ENCODE peak calls at places on chromosome 1, in seven cellular contexts. J is MM.1S, W is mammary epithelial cell, Z is fibroblast of lung, T is PC-9, C is endothelial cell of umbilical vein, B is keratinocyte. Y is an unnamed sample. For H4K20me1 and H3K27me3, the result is how much of the 10 kb centered on the place peaks cover.

GRCh38 chr1:60265560-60266535 is 192.3 kb upstream of the C1orf87 start:
- DNase-seq in J (no peak), W (peak), Z (peak), T (peak), C (no peak), B (no peak), Y (no peak)

GRCh38 chr1:6353948-6354658 is 39.5 kb downstream of the ACOT7 start:
- DNase-seq in J (no peak), W (no peak), Z (peak), T (no peak), C (no peak), B (no peak), Y (no peak)

GRCh38 chr1:153565529-153566374 is at the start of gene S100A2:
- DNase-seq in J (no peak), W (peak), Z (peak), T (peak), C (peak), B (peak), Y (no peak)

GRCh38 chr1:248366609-248367008 is 5.1 kb downstream of the OR2T4 start:
- DNase-seq in J (peak), W (no peak), Z (no peak), T (no peak), C (no peak), B (no peak), Y (no peak)

GRCh38 chr1:205975387-205975998 is 27.7 kb downstream of the RAB7B start:
- DNase-seq in J (no peak), W (no peak), Z (no peak), T (peak), C (no peak), B (no peak), Y (no peak)

GRCh38 chr1:41917051-41917530 is 1.6 kb downstream of the HIVEP3 start:
- DNase-seq in J (no peak), W (no peak), Z (no peak), T (no peak), C (no peak), B (no peak), Y (peak)

GRCh38 chr1:39331647-39332046 is 127.2 kb downstream of the MACF1 start:
- DNase-seq in J (no peak), W (no peak), Z (no peak), T (no peak), C (no peak), B (no peak), Y (no peak)

GRCh38 chr1:115331531-115332331 is 6.3 kb downstream of the NGF start:
- DNase-seq in J (no peak), W (no peak), Z (peak), T (no peak), C (no peak), B (no peak), Y (no peak)

GRCh38 chr1:226797151-226797550 is 58.1 kb upstream of the ITPKB start:
- DNase-seq in J (no peak), W (no peak), Z (no peak), T (no peak), C (no peak), B (no peak), Y (no peak)

GRCh38 chr1:201552941-201553341 is 14.0 kb downstream of the NAV1 start:
- DNase-seq in J (no peak), W (peak), Z (no peak), T (no peak), C (no peak), B (no peak), Y (no peak)

GRCh38 chr1:113758631-113759340 is 500 bp downstream of the PHTF1 start:
- DNase-seq in J (peak), W (peak), Z (peak), T (peak), C (peak), B (no peak), Y (peak)

GRCh38 chr1:167344605-167345385 is 124.1 kb downstream of the POU2F1 start:
- DNase-seq in J (no peak), W (no peak), Z (peak), T (no peak), C (no peak), B (no peak), Y (no peak)

GRCh38 chr1:218080818-218081217 is 204.3 kb upstream of the RRP15 start:
- DNase-seq in J (no peak), W (no peak), Z (no peak), T (no peak), C (no peak), B (no peak), Y (no peak)

GRCh38 chr1:78072216-78072615 is 26.4 kb downstream of the GIPC2 start:
- DNase-seq in J (no peak), W (no peak), Z (no peak), T (no peak), C (no peak), B (no peak), Y (no peak)

GRCh38 chr1:219296430-219296850 is 122.8 kb downstream of the LYPLAL1 start:
- DNase-seq in J (no peak), W (no peak), Z (peak), T (no peak), C (no peak), B (no peak), Y (no peak)

GRCh38 chr1:71081697-71082080 is 854 bp upstream of the ZRANB2 start:
- DNase-seq in J (no peak), W (no peak), Z (no peak), T (no peak), C (no peak), B (no peak), Y (no peak)

GRCh38 chr1:226712779-226713420 is 26.2 kb downstream of the ITPKB start:
- DNase-seq in J (peak), W (no peak), Z (no peak), T (no peak), C (no peak), B (no peak), Y (no peak)

GRCh38 chr1:164695956-164696665 is 137.1 kb downstream of the PBX1 start:
- DNase-seq in J (no peak), W (peak), Z (peak), T (no peak), C (no peak), B (no peak), Y (no peak)

GRCh38 chr1:11898831-11899467 is 27.3 kb downstream of the KIAA2013 start:
- DNase-seq in J (no peak), W (no peak), Z (no peak), T (no peak), C (no peak), B (no peak), Y (no peak)

GRCh38 chr1:116712510-116712909 is 41.7 kb upstream of the CD2 start:
- DNase-seq in J (no peak), W (no peak), Z (no peak), T (no peak), C (no peak), B (no peak), Y (no peak)

DNA sequence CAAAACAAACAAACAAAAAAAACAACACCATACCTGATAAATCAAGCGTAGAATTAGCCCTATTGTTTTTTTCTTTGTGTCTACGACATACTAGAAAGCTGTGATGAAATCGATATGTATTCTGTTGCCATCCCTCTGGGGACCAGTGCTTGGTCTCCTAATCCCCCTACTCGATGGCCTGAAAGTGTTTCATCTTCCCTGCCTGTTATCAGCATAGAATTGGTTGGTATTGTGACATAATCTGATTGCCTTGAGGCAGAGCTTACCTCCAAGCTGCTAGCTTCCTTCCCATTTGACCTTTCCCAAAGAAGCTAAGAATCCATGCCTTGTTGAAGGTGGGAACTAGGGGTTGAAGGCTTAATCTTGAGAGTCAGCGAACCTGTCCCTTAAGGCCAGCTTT is 40.7 kb upstream of the PIGV start:
- DNase-seq in J (no peak), W (no peak), Z (no peak), T (no peak), C (no peak), B (no peak), Y (no peak)
- H4K20me1 ChIP-seq in J (under half), W (under half), Z (under half), T (under half), C (under half), B (under half), Y (half or more)

DNA sequence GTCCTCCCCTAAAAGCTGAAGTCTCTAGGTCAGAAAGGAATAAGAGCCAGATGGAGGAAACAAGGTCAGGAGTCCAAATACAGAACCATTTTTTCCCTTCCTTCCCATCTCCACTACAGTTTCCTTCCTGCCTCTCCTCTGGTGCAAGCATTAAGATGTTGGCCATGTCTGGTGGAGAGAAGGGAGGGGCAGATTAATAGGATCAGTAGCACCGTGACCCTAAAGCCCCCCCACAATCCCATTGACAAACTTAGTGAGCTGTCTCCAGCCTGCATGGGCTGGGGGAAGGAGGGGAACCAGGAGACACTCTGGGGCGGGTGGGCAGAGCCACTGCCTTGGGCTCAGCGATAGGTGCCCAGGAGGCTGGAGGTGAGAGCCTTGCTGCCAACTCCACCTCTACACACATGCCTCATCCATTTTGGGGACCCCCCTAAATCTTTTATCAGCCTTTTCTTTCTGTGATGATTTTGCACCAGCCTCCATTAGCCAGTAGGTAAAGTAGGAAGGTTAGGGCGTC is 59.8 kb downstream of the RHBG start:
- DNase-seq in J (no peak), W (no peak), Z (no peak), T (no peak), C (no peak), B (no peak), Y (no peak)
- H3K4me3 ChIP-seq in J (no peak), W (no peak), Z (no peak), T (no peak), C (no peak), B (no peak), Y (no peak)

GRCh38 chr1:245701631-245702030 is 546.8 kb downstream of the KIF26B start:
- DNase-seq in J (no peak), W (no peak), Z (no peak), T (no peak), C (no peak), B (no peak), Y (no peak)
- H3K27me3 ChIP-seq in J (under half), W (under half), Z (under half), T (half or more), C (under half), B (under half), Y (under half)

GRCh38 chr1:9763914-9764313 is 59.9 kb downstream of the CLSTN1 start:
- DNase-seq in J (no peak), W (no peak), Z (no peak), T (no peak), C (no peak), B (no peak), Y (no peak)

GRCh38 chr1:9761855-9762254 is 61.9 kb downstream of the CLSTN1 start:
- DNase-seq in J (no peak), W (no peak), Z (no peak), T (no peak), C (no peak), B (no peak), Y (no peak)

GRCh38 chr1:9758559-9759121 is 65.1 kb downstream of the CLSTN1 start:
- DNase-seq in J (no peak), W (peak), Z (no peak), T (no peak), C (no peak), B (no peak), Y (no peak)

GRCh38 chr1:9759939-9760338 is 63.8 kb downstream of the CLSTN1 start:
- DNase-seq in J (no peak), W (no peak), Z (no peak), T (no peak), C (no peak), B (no peak), Y (no peak)

GRCh38 chr1:9760824-9761223 is 62.9 kb downstream of the CLSTN1 start:
- DNase-seq in J (no peak), W (no peak), Z (no peak), T (no peak), C (no peak), B (no peak), Y (no peak)
- H4K20me1 ChIP-seq in J (under half), W (under half), Z (under half), T (under half), C (under half), B (under half), Y (under half)

GRCh38 chr1:177632923-177633322 is 336.9 kb downstream of the SEC16B start:
- DNase-seq in J (no peak), W (no peak), Z (no peak), T (no peak), C (no peak), B (no peak), Y (no peak)
- H3K4me3 ChIP-seq in J (no peak), W (no peak), Z (no peak), T (no peak), C (no peak), B (no peak), Y (no peak)

DNA sequence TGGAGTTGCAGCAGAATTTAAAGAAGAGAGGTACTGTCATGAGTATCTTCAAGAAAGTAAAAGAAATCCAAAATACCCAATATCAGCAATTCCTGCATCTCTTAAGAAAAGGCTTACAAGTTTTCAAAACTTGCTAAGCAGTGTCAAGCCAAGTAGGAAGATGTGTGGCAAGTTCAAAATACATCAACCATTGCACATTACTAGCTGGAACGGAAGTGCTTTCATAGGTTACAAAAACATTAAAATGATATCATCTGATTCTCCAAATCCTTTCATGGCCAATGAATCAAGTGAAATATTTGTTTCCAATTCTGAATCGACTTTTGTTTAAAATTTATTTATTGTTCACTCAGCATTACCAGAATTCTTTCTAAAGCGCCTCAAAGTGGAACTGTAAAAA is 5.7 kb upstream of the ABCA4 start:
- DNase-seq in J (no peak), W (no peak), Z (no peak), T (no peak), C (peak), B (no peak), Y (no peak)
- H3K27me3 ChIP-seq in J (under half), W (under half), Z (under half), T (under half), C (under half), B (under half), Y (under half)

GRCh38 chr1:37721565-37721964 is 29.2 kb downstream of the CDCA8 start:
- DNase-seq in J (no peak), W (no peak), Z (no peak), T (no peak), C (no peak), B (no peak), Y (no peak)
- H4K20me1 ChIP-seq in J (under half), W (under half), Z (under half), T (under half), C (under half), B (under half), Y (under half)

GRCh38 chr1:22592919-22593790 is 29.9 kb downstream of the EPHA8 start:
- DNase-seq in J (no peak), W (no peak), Z (no peak), T (no peak), C (no peak), B (no peak), Y (no peak)
- H3K4me3 ChIP-seq in J (no peak), W (no peak), Z (no peak), T (no peak), C (no peak), B (no peak), Y (no peak)

GRCh38 chr1:3213730-3214129 is 144.7 kb downstream of the PRDM16 start:
- DNase-seq in J (no peak), W (no peak), Z (no peak), T (no peak), C (no peak), B (no peak), Y (no peak)

GRCh38 chr1:3211996-3212395 is 143.0 kb downstream of the PRDM16 start:
- DNase-seq in J (no peak), W (no peak), Z (no peak), T (no peak), C (no peak), B (no peak), Y (no peak)

GRCh38 chr1:3209201-3209600 is 140.2 kb downstream of the PRDM16 start:
- DNase-seq in J (no peak), W (no peak), Z (no peak), T (no peak), C (no peak), B (no peak), Y (no peak)

GRCh38 chr1:3212453-3213230 is 143.6 kb downstream of the PRDM16 start:
- DNase-seq in J (no peak), W (no peak), Z (no peak), T (no peak), C (no peak), B (no peak), Y (no peak)

DNA sequence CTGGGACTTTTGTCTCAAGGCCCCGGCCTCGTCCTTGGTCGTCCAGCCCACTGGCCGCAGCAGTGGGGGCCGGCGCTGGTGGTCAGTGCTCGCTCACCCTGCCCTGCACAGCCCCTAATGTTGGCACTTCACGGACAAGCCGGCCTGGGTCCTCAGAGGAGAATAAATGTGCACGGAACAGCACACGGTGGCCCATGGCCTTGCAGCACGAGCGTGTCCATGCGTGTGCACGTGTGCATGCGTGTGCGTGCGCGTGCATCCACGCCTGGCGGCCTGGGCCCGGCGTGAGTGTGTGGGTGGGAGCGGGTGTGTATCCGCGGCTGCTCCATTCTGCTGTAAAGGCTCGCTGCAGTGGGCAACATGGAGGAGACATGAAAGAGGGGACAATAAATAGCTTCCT is 142.6 kb downstream of the PRDM16 start:
- DNase-seq in J (no peak), W (no peak), Z (no peak), T (no peak), C (no peak), B (no peak), Y (no peak)
- H3K27me3 ChIP-seq in J (half or more), W (under half), Z (under half), T (half or more), C (under half), B (under half), Y (under half)

DNA sequence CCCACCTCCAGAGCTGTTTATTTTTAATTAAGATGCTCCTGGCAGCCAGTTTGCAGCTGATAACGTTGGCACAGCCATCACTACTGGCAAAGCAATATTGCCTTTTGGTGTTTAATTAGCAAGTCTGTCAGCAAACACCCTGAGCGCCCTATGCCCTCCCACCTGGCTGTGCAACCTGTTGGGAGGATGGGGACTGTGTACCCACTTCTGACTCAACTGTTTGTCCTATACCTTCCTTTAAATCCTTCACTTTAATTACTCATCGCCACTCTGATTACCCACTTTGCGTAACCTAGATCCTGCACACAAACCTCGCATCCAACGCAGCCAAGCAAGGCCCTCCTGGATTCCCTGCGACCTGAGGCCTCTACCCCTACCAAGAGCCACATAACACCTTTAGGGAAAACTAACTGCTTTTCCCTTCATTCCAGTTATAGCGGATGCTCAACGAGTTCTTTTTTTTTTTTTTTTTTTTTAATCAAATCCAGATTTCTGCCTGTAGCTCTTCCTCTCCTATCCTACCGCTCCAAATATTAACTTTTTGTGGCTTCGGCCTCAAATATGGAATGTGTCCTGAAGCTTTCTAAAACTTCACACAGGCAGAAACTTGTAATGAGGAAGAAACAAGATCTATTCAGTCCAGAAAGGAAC is 67.0 kb downstream of the BCAR3 start:
- DNase-seq in J (no peak), W (peak), Z (no peak), T (peak), C (no peak), B (no peak), Y (no peak)
- H4K20me1 ChIP-seq in J (under half), W (under half), Z (under half), T (half or more), C (under half), B (half or more), Y (under half)